ENCODE peak calls at places on chromosomes 16 and 17, in four cellular contexts. One of them, this sample, is unnamed.

GRCh38 chr16:82773018-82773417 is 146.2 kb downstream of the CDH13 start:
- DNase-seq in iris pigment epithelial cell: no peak
- DNase-seq in BJ: no peak
- DNase-seq in nucleus accumbens: no peak
- DNase-seq in this sample: no peak

GRCh38 chr17:68089881-68090280 is 54.3 kb downstream of the KPNA2 start:
- DNase-seq in iris pigment epithelial cell: no peak
- DNase-seq in BJ: no peak
- DNase-seq in nucleus accumbens: no peak
- DNase-seq in this sample: no peak

GRCh38 chr16:66474750-66475199 is 47.7 kb downstream of the BEAN1 start:
- DNase-seq in iris pigment epithelial cell: no peak
- DNase-seq in BJ: no peak
- DNase-seq in nucleus accumbens: no peak
- DNase-seq in this sample: no peak

GRCh38 chr16:79665970-79666369 is 65.4 kb upstream of the MAF start:
- DNase-seq in iris pigment epithelial cell: no peak
- DNase-seq in BJ: no peak
- DNase-seq in nucleus accumbens: no peak
- DNase-seq in this sample: no peak

GRCh38 chr17:77320501-77321256 is 179.9 kb downstream of the SEC14L1 start:
- DNase-seq in iris pigment epithelial cell: peak
- DNase-seq in BJ: no peak
- DNase-seq in nucleus accumbens: no peak
- DNase-seq in this sample: no peak

GRCh38 chr17:16273929-16274339 is 56.9 kb downstream of the PIGL start:
- DNase-seq in iris pigment epithelial cell: no peak
- DNase-seq in BJ: no peak
- DNase-seq in nucleus accumbens: no peak
- DNase-seq in this sample: no peak

GRCh38 chr17:70767102-70767701 is 597.9 kb downstream of the KCNJ2 start:
- DNase-seq in iris pigment epithelial cell: peak
- DNase-seq in BJ: no peak
- DNase-seq in nucleus accumbens: no peak
- DNase-seq in this sample: no peak

GRCh38 chr17:28738680-28739384 is 5.0 kb upstream of the TRAF4 start:
- DNase-seq in iris pigment epithelial cell: no peak
- DNase-seq in BJ: no peak
- DNase-seq in nucleus accumbens: no peak
- DNase-seq in this sample: no peak

GRCh38 chr17:82804442-82805191 is 35.2 kb downstream of the ZNF750 start:
- DNase-seq in iris pigment epithelial cell: no peak
- DNase-seq in BJ: no peak
- DNase-seq in nucleus accumbens: no peak
- DNase-seq in this sample: no peak

This sample was measured in AG04449.